ENCODE peak calls at places on chromosomes 7 and 10, in four cellular contexts. G is H54, R is neural crest cell, X is NCI-H748 treated with DMSO at 0.1 percent for 48 hours. Q is an unnamed sample.

GRCh38 chr7:140640727-140641531 is at the start of gene DENND2A:
- DNase-seq in G (no peak), R (peak), X (peak), Q (peak)

GRCh38 chr7:51426163-51426562 is 109.6 kb upstream of the COBL start:
- DNase-seq in G (no peak), R (no peak), X (no peak), Q (no peak)

GRCh38 chr7:139183878-139184338 is 47.1 kb upstream of the UBN2 start:
- DNase-seq in G (no peak), R (no peak), X (no peak), Q (no peak)

GRCh38 chr10:15684768-15685167 is 35.0 kb downstream of the ITGA8 start:
- DNase-seq in G (no peak), R (no peak), X (no peak), Q (no peak)

GRCh38 chr7:28922618-28923331 is 35.4 kb downstream of the TRIL start:
- DNase-seq in G (peak), R (peak), X (peak), Q (peak)

GRCh38 chr10:97333351-97333600 is 1.3 kb downstream of the FRAT2 start:
- DNase-seq in G (no peak), R (peak), X (no peak), Q (no peak)

GRCh38 chr10:5284311-5285057 is 80.3 kb upstream of the UCN3 start:
- DNase-seq in G (no peak), R (no peak), X (no peak), Q (peak)

GRCh38 chr7:2873146-2873545 is 29.0 kb upstream of the GNA12 start:
- DNase-seq in G (no peak), R (no peak), X (no peak), Q (no peak)

GRCh38 chr10:30384791-30385201 is 35.7 kb upstream of the MTPAP start:
- DNase-seq in G (no peak), R (peak), X (no peak), Q (no peak)